ENCODE peak calls at places on chromosomes 7 and 10, in five cellular contexts. I, Y, S, R and A are unnamed samples.

GRCh38 chr7:92589056-92589455 is 1.1 kb downstream of the FAM133B start:
- DNase-seq in I (no peak), Y (no peak), S (no peak), R (peak; percentile 31), A (no peak)

GRCh38 chr10:14952851-14953451 is 945 bp downstream of the DCLRE1C start:
- DNase-seq in I (no peak), Y (no peak), S (no peak), R (no peak), A (no peak)

GRCh38 chr7:30027915-30028748 is at the start of gene PLEKHA8:
- DNase-seq in I (peak; percentile 44), Y (peak; percentile 82), S (peak; percentile 92), R (peak; percentile 83), A (peak; percentile 52)

GRCh38 chr7:150753826-150754603 is 16.8 kb downstream of the GIMAP5 start:
- DNase-seq in I (no peak), Y (peak; percentile 45), S (peak; percentile 21), R (no peak), A (peak; percentile 32)

GRCh38 chr10:124225468-124226270 is 132.3 kb upstream of the CHST15 start:
- DNase-seq in I (no peak), Y (no peak), S (no peak), R (no peak), A (no peak)

GRCh38 chr7:105015631-105015965 is 1.6 kb downstream of the KMT2E start:
- DNase-seq in I (no peak), Y (no peak), S (peak; percentile 38), R (no peak), A (no peak)

GRCh38 chr7:152516216-152516615 is 80.4 kb upstream of the KMT2C start:
- DNase-seq in I (no peak), Y (no peak), S (no peak), R (no peak), A (no peak)

GRCh38 chr10:112461029-112461887 is 14.2 kb downstream of the VTI1A start:
- DNase-seq in I (peak; percentile 60), Y (no peak), S (no peak), R (no peak), A (peak; percentile 72)

GRCh38 chr7:26897928-26898327 is 33.5 kb upstream of the SKAP2 start:
- DNase-seq in I (no peak), Y (no peak), S (no peak), R (no peak), A (no peak)

GRCh38 chr7:116984917-116985316 is 31.6 kb downstream of the ST7 start:
- DNase-seq in I (no peak), Y (no peak), S (peak; percentile 22), R (no peak), A (no peak)

GRCh38 chr7:82745117-82745516 is 301.5 kb upstream of the CACNA2D1 start:
- DNase-seq in I (peak; percentile 5), Y (no peak), S (no peak), R (no peak), A (no peak)

GRCh38 chr10:44593952-44594351 is 209.1 kb upstream of the CXCL12 start:
- DNase-seq in I (no peak), Y (no peak), S (no peak), R (no peak), A (no peak)

GRCh38 chr7:104943502-104944343 is 70.3 kb upstream of the KMT2E start:
- DNase-seq in I (no peak), Y (peak; percentile 57), S (peak; percentile 90), R (peak; percentile 43), A (no peak)

GRCh38 chr7:120774481-120774880 is 83.5 kb downstream of the TSPAN12 start:
- DNase-seq in I (no peak), Y (no peak), S (no peak), R (no peak), A (no peak)

GRCh38 chr10:47062801-47063200 is 151.6 kb downstream of the PTPN20 start:
- DNase-seq in I (no peak), Y (no peak), S (no peak), R (no peak), A (no peak)

GRCh38 chr7:41940760-41941343 is 238.0 kb upstream of the INHBA start:
- DNase-seq in I (no peak), Y (peak; percentile 54), S (peak; percentile 11), R (peak; percentile 17), A (no peak)

GRCh38 chr10:62861507-62861906 is 45.3 kb upstream of the EGR2 start:
- DNase-seq in I (no peak), Y (no peak), S (no peak), R (no peak), A (no peak)

GRCh38 chr10:48667960-48668541 is 16.6 kb upstream of the WDFY4 start:
- DNase-seq in I (no peak), Y (peak; percentile 42), S (no peak), R (no peak), A (no peak)

GRCh38 chr10:109430844-109431243 is 492.5 kb downstream of the XPNPEP1 start:
- DNase-seq in I (no peak), Y (no peak), S (no peak), R (no peak), A (no peak)

GRCh38 chr10:118615888-118616287 is 20.4 kb upstream of the PRLHR start:
- DNase-seq in I (no peak), Y (no peak), S (no peak), R (no peak), A (no peak)